ENCODE peak calls at places on chromosome 14, in ten cellular contexts. R is PC-3; O is foreskin fibroblast; H is MM.1S; U is bronchial epithelial cell; F is ascending aorta; G is endothelial cell of umbilical vein; Q is neural progenitor cell; B is heart right ventricle; Z is effector memory CD4-positive, alpha-beta T cell. X is an unnamed sample.

GRCh38 chr14:95533391-95533821 is 1.4 kb upstream of the GLRX5 start:
- DNase-seq in R (peak; percentile 30), O (no peak), H (no peak), U (no peak), F (no peak), G (peak; percentile 67), Q (peak; percentile 27), B (no peak), Z (no peak), X (peak; percentile 65)

GRCh38 chr14:58549358-58549757 is 88.4 kb upstream of the DACT1 start:
- DNase-seq in R (no peak), O (no peak), H (no peak), U (peak; percentile 6), F (no peak), G (no peak), Q (no peak), B (no peak), Z (no peak), X (no peak)

GRCh38 chr14:58501214-58501816 is 73.8 kb downstream of the KIAA0586 start:
- DNase-seq in R (peak; percentile 97), O (peak; percentile 63), H (peak; percentile 57), U (peak; percentile 74), F (no peak), G (peak; percentile 67), Q (peak; percentile 77), B (peak; percentile 22), Z (no peak), X (peak; percentile 85)

GRCh38 chr14:23057757-23058653 is 685 bp upstream of the CDH24 start:
- DNase-seq in R (peak; percentile 90), O (peak; percentile 72), H (peak; percentile 69), U (peak; percentile 73), F (peak; percentile 86), G (peak; percentile 87), Q (peak; percentile 95), B (peak; percentile 88), Z (peak; percentile 78), X (peak; percentile 94)

GRCh38 chr14:38948171-38948570 is 154.9 kb downstream of the SEC23A start:
- DNase-seq in R (peak; percentile 49), O (no peak), H (no peak), U (no peak), F (no peak), G (no peak), Q (no peak), B (no peak), Z (no peak), X (peak; percentile 38)

GRCh38 chr14:103536693-103537092 is 7.7 kb downstream of the TRMT61A start:
- DNase-seq in R (no peak), O (no peak), H (no peak), U (no peak), F (no peak), G (no peak), Q (no peak), B (no peak), Z (no peak), X (no peak)

GRCh38 chr14:21346532-21347135 is 37.2 kb downstream of the SUPT16H start:
- DNase-seq in R (no peak), O (peak; percentile 23), H (no peak), U (no peak), F (no peak), G (no peak), Q (no peak), B (no peak), Z (no peak), X (peak; percentile 63)

GRCh38 chr14:39212034-39212433 is 21.7 kb upstream of the MIA2 start:
- DNase-seq in R (peak; percentile 51), O (no peak), H (no peak), U (peak; percentile 41), F (no peak), G (no peak), Q (no peak), B (no peak), Z (no peak), X (no peak)

GRCh38 chr14:51959928-51960327 is 29.4 kb upstream of the RTRAF start:
- DNase-seq in R (no peak), O (no peak), H (no peak), U (no peak), F (no peak), G (no peak), Q (no peak), B (no peak), Z (no peak), X (no peak)

GRCh38 chr14:51967521-51967920 is 21.8 kb upstream of the RTRAF start:
- DNase-seq in R (no peak), O (no peak), H (no peak), U (no peak), F (no peak), G (no peak), Q (no peak), B (no peak), Z (no peak), X (no peak)

GRCh38 chr14:51957950-51958349 is 31.4 kb upstream of the RTRAF start:
- DNase-seq in R (no peak), O (peak; percentile 37), H (no peak), U (no peak), F (no peak), G (peak; percentile 44), Q (no peak), B (no peak), Z (no peak), X (peak; percentile 27)

GRCh38 chr14:51962678-51963077 is 26.7 kb upstream of the RTRAF start:
- DNase-seq in R (no peak), O (no peak), H (no peak), U (no peak), F (no peak), G (peak; percentile 49), Q (no peak), B (no peak), Z (no peak), X (peak; percentile 27)

DNA sequence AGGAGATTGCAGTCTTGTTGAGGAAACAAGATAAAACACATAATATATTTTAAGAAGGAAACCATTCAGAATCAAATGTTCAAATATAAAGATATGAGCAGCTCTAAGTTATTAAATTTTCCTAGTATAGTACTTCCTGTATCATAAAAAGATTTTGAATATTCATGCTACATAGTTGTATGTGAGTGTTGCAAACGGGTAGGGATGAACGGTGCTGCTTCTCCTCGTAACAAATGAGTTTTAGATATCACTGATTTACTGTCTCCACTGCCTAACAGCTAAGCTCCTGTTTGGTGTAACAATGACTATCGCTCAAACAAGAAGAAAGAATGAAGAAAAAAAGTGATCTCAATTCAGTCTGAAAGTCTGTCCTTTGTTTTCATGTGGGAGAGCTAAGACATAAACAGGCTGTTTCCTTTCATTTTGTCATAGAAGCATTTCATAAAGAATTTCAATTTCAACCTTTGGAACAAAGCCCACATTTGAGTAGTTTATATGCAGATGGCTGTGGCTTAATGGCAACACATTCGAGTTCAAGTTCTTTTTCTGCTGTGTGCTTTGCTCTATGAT is 26.1 kb upstream of the RTRAF start:
- DNase-seq in R (no peak), O (no peak), H (no peak), U (no peak), F (no peak), G (peak; percentile 64), Q (no peak), B (no peak), Z (no peak), X (peak; percentile 74)
- H3K4me3 ChIP-seq in R (no peak overlapping the region), O (no peak overlapping the region), H (no peak overlapping the region), U (no peak overlapping the region), F (no peak overlapping the region), G (no peak overlapping the region), Q (no peak overlapping the region), B (peak overlapping the region; percentile 16), Z (no peak overlapping the region), X (peak overlapping the region; percentile 67)

DNA sequence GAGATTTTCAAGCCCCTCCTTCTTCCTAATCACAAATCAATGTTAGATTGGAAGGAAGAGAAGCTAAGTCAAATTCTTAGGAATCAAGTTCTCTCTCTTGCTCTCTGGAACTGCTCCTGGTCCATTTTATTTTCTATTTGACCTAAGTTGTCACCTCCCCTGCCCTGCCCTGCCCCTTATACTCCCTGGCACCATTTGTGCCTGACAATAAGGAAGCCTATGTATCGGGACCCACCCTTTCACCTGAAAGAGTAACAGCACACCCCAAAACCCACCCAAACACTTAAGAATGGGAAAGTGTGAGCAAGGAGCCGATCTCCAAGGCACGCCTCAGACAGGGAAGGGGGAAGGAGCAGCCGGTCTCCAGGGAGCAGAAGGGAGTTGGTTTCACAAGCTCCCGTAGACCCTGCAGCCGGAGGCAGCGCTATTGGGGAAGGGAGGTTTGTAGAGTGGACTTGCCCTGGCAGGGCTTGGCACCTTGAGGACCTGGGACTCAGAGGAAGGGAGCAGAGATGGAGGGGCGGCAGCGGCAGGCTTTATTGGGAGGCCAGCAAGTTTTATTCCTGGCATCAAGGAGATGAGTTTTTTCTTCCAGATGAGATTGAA is 1.6 kb downstream of the LRRC74A start:
- DNase-seq in R (no peak), O (no peak), H (no peak), U (no peak), F (no peak), G (no peak), Q (no peak), B (peak; percentile 51), Z (no peak), X (no peak)
- H3K4me3 ChIP-seq in R (no peak overlapping the region), O (peak overlapping the region; percentile 29), H (no peak overlapping the region), U (no peak overlapping the region), F (peak overlapping the region; percentile 33), G (no peak overlapping the region), Q (no peak overlapping the region), B (peak overlapping the region; percentile 46), Z (no peak overlapping the region), X (peak overlapping the region; percentile 66)

DNA sequence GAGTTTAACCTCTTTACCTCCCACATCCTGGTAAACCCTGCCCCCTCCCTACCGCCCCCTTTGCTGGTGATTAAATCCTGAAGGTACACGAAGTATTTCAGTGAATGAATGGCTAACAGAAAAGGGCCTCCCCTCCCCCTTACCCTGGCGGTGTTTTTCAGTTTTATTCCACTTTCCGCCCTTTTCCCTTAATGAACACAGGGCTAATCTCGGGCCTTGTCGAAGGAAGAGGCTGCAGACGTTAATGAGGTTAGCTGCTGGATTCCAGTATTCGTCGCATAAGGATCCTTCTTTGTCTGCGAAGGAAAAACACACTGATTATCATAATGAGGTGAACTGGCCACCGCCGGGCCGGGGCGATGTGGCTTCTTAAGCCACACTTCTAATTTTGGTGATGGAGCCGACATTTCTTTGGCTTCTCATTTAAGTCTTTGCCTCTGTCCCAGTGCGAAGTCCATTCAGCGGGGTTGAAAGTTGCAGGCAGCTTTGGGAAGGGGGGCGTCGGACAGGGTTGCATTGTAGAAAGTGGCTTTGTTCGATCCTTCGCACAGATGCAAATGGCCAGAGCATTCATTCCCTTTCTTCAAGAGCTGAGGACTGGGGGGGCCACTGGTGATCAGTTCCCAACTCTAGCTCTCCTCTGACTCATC is 6.5 kb downstream of the MEG3 start:
- DNase-seq in R (no peak), O (no peak), H (no peak), U (no peak), F (no peak), G (no peak), Q (peak; percentile 94), B (no peak), Z (no peak), X (no peak)
- H3K4me3 ChIP-seq in R (no peak overlapping the region), O (no peak overlapping the region), H (no peak overlapping the region), U (no peak overlapping the region), F (no peak overlapping the region), G (no peak overlapping the region), Q (peak overlapping the region; percentile 16), B (no peak overlapping the region), Z (no peak overlapping the region), X (no peak overlapping the region)

GRCh38 chr14:88488081-88488480 is 66.7 kb downstream of the PTPN21 start:
- DNase-seq in R (no peak), O (no peak), H (no peak), U (peak; percentile 81), F (no peak), G (no peak), Q (no peak), B (no peak), Z (no peak), X (no peak)
- H3K4me3 ChIP-seq in R (no peak overlapping the region), O (no peak overlapping the region), H (no peak overlapping the region), U (no peak overlapping the region), F (no peak overlapping the region), G (no peak overlapping the region), Q (no peak overlapping the region), B (no peak overlapping the region), Z (no peak overlapping the region), X (no peak overlapping the region)

X was measured in adipocyte.